ENCODE peak calls at places on chromosome 15, in nine cellular contexts. Y, O, B, M, E, N, K, X and D are unnamed samples.

GRCh38 chr15:79582650-79583049 is 150.5 kb downstream of the MINAR1 start:
- DNase-seq in Y (no peak), O (no peak), B (no peak), M (no peak), E (no peak), N (no peak), K (no peak), X (no peak), D (no peak)

GRCh38 chr15:95409924-95410323 is 920.6 kb upstream of the NR2F2 start:
- DNase-seq in Y (no peak), O (no peak), B (no peak), M (no peak), E (no peak), N (peak; percentile 31), K (no peak), X (no peak), D (no peak)

GRCh38 chr15:71701808-71702207 is 108.5 kb upstream of the NR2E3 start:
- DNase-seq in Y (no peak), O (no peak), B (peak; percentile 14), M (no peak), E (no peak), N (no peak), K (no peak), X (no peak), D (no peak)

GRCh38 chr15:68360716-68361115 is 71.2 kb downstream of the ITGA11 start:
- DNase-seq in Y (no peak), O (no peak), B (no peak), M (no peak), E (no peak), N (no peak), K (no peak), X (no peak), D (no peak)

GRCh38 chr15:98611031-98611430 is 37.3 kb upstream of the IGF1R start:
- DNase-seq in Y (no peak), O (no peak), B (no peak), M (no peak), E (no peak), N (no peak), K (no peak), X (no peak), D (no peak)

GRCh38 chr15:58331903-58332675 is 99.7 kb upstream of the LIPC start:
- DNase-seq in Y (peak; percentile 98), O (peak; percentile 78), B (peak; percentile 100), M (peak; percentile 97), E (peak; percentile 98), N (peak; percentile 100), K (peak; percentile 79), X (peak; percentile 96), D (peak; percentile 76)

GRCh38 chr15:29736012-29736744 is 86.1 kb downstream of the TJP1 start:
- DNase-seq in Y (no peak), O (no peak), B (peak; percentile 31), M (no peak), E (no peak), N (peak; percentile 42), K (no peak), X (no peak), D (no peak)

GRCh38 chr15:80375968-80376891 is 28.0 kb upstream of the ARNT2 start:
- DNase-seq in Y (no peak), O (no peak), B (no peak), M (no peak), E (no peak), N (no peak), K (no peak), X (no peak), D (no peak)

GRCh38 chr15:61057376-61057775 is 171.7 kb downstream of the RORA start:
- DNase-seq in Y (no peak), O (no peak), B (no peak), M (no peak), E (no peak), N (no peak), K (no peak), X (no peak), D (no peak)

GRCh38 chr15:78542647-78543046 is 2.4 kb downstream of the PSMA4 start:
- DNase-seq in Y (no peak), O (no peak), B (no peak), M (no peak), E (no peak), N (no peak), K (no peak), X (no peak), D (no peak)

GRCh38 chr15:96171842-96172241 is 158.7 kb upstream of the NR2F2 start:
- DNase-seq in Y (peak; percentile 55), O (no peak), B (peak; percentile 25), M (no peak), E (peak; percentile 74), N (peak; percentile 54), K (no peak), X (no peak), D (peak; percentile 55)

GRCh38 chr15:25481208-25481862 is 42.5 kb upstream of the UBE3A start:
- DNase-seq in Y (no peak), O (peak; percentile 72), B (peak; percentile 31), M (no peak), E (no peak), N (peak; percentile 28), K (no peak), X (no peak), D (peak; percentile 52)